ENCODE peak calls at places on chromosomes 16 and 17, in seven cellular contexts. I, S, W, C, U, L and H are unnamed samples.
A peak's percentile ranks its signal among the peaks of the same experiment; 100 is the strongest.

GRCh38 chr16:17404903-17405691 is 65.7 kb downstream of the XYLT1 start:
- DNase-seq in U (no peak), S (no peak), L (peak; percentile 56), C (peak; percentile 56), W (no peak), I (no peak), H (no peak)

GRCh38 chr17:32732296-32732642 is 144.7 kb downstream of the MYO1D start:
- DNase-seq in U (no peak), W (no peak), S (no peak), L (no peak), C (no peak), I (no peak), H (no peak)

GRCh38 chr17:81535480-81536298 is 7.5 kb downstream of the FSCN2 start:
- DNase-seq in W (no peak), I (no peak), L (no peak), U (no peak), C (no peak), S (no peak), H (no peak)

GRCh38 chr17:15659663-15660062 is 24.4 kb downstream of the TRIM16 start:
- DNase-seq in I (no peak), U (no peak), L (peak; percentile 62), W (no peak), S (no peak), C (peak; percentile 47), H (no peak)

GRCh38 chr16:72939247-72939646 is 108.7 kb downstream of the ZFHX3 start:
- DNase-seq in C (no peak), S (no peak), L (no peak), U (no peak), I (no peak), W (no peak), H (no peak)

GRCh38 chr16:85663891-85664321 is 24.8 kb downstream of the GINS2 start:
- DNase-seq in U (no peak), C (no peak), S (no peak), W (no peak), I (no peak), L (peak; percentile 85), H (no peak)

GRCh38 chr16:54932737-54933254 is 2.1 kb downstream of the IRX5 start:
- DNase-seq in C (peak; percentile 27), L (no peak), I (no peak), W (no peak), U (no peak), S (no peak), H (no peak)

GRCh38 chr16:70735141-70735979 is 49.5 kb upstream of the MTSS2 start:
- DNase-seq in C (no peak), W (no peak), I (no peak), L (no peak), S (no peak), U (no peak), H (no peak)

GRCh38 chr16:27221576-27222498 is 18.5 kb downstream of the KDM8 start:
- DNase-seq in W (no peak), I (no peak), C (peak; percentile 57), S (no peak), U (no peak), L (peak; percentile 56), H (no peak)

GRCh38 chr17:63997341-63998048 is 656 bp upstream of the PRR29 start:
- DNase-seq in I (no peak), L (peak; percentile 46), W (no peak), S (no peak), C (no peak), U (no peak), H (no peak)

GRCh38 chr17:4946312-4946976 is 1.9 kb downstream of the PFN1 start:
- DNase-seq in I (no peak), C (no peak), S (no peak), L (no peak), U (no peak), W (no peak), H (no peak)

GRCh38 chr17:1147664-1148063 is 32.1 kb downstream of the ABR start:
- DNase-seq in U (no peak), I (peak; percentile 74), L (no peak), C (no peak), S (no peak), W (no peak), H (no peak)

GRCh38 chr16:1929105-1929504 is 10.9 kb upstream of the HS3ST6 start:
- DNase-seq in I (no peak), W (no peak), U (no peak), L (no peak), C (no peak), S (no peak), H (no peak)

GRCh38 chr17:63996430-63997182 is 1.5 kb upstream of the PRR29 start:
- DNase-seq in L (peak; percentile 39), W (no peak), I (no peak), C (no peak), U (no peak), S (no peak), H (no peak)